ENCODE peak calls at places on chromosomes 16 and 17, in five cellular contexts. Y is tibial artery; F is lower lobe of right lung; X is CD8-positive, alpha-beta memory T cell; O is uterus. W is an unnamed sample. For H3K4me1, the result is how much of the 10 kb centered on the place peaks cover.

GRCh38 chr16:87661561-87661960 is 59.3 kb downstream of the JPH3 start:
- DNase-seq in F (no peak), X (no peak), Y (no peak), O (no peak), W (no peak)

GRCh38 chr16:54962045-54962444 is 31.4 kb downstream of the IRX5 start:
- DNase-seq in X (no peak), F (no peak), Y (no peak), O (no peak), W (no peak)

GRCh38 chr17:65633988-65634387 is 72.5 kb upstream of the AXIN2 start:
- DNase-seq in X (no peak), F (no peak), O (no peak), Y (no peak), W (no peak)

GRCh38 chr16:14628806-14629611 is 1.1 kb downstream of the PARN start:
- DNase-seq in F (no peak), Y (no peak), X (peak), O (no peak), W (no peak)

GRCh38 chr16:19213885-19214284 is 45.8 kb downstream of the SYT17 start:
- DNase-seq in Y (no peak), F (no peak), O (no peak), X (no peak), W (no peak)

GRCh38 chr16:81641403-81642106 is 137.5 kb upstream of the PLCG2 start:
- DNase-seq in X (no peak), O (no peak), F (no peak), Y (no peak), W (no peak)

GRCh38 chr16:71777329-71777728 is 31.3 kb downstream of the AP1G1 start:
- DNase-seq in F (no peak), O (no peak), X (no peak), Y (no peak), W (no peak)

GRCh38 chr16:48132696-48133095 is 23.1 kb downstream of the ABCC12 start:
- DNase-seq in Y (no peak), O (no peak), X (no peak), F (no peak), W (no peak)

GRCh38 chr16:88785106-88785924 is at the start of gene PIEZO1:
- DNase-seq in Y (peak), X (peak), F (peak), O (peak), W (no peak)

GRCh38 chr17:17497065-17497844 is 1.1 kb upstream of the RASD1 start:
- DNase-seq in F (no peak), X (no peak), O (no peak), Y (no peak), W (no peak)

GRCh38 chr17:17494499-17495447 is 1.4 kb downstream of the RASD1 start:
- DNase-seq in Y (peak), F (peak), X (no peak), O (peak), W (no peak)

GRCh38 chr17:17495448-17496188 is 577 bp downstream of the RASD1 start:
- DNase-seq in O (peak), Y (peak), F (peak), X (no peak), W (no peak)

GRCh38 chr17:17497845-17498520 is 1.8 kb upstream of the RASD1 start:
- DNase-seq in F (no peak), O (no peak), Y (no peak), X (no peak), W (no peak)

GRCh38 chr17:17496189-17497064 is at the start of gene RASD1:
- DNase-seq in X (peak), O (peak), F (peak), Y (peak), W (peak)
- H3K27ac ChIP-seq in X (no peak), O (peak), F (peak), Y (peak), W (peak)

DNA sequence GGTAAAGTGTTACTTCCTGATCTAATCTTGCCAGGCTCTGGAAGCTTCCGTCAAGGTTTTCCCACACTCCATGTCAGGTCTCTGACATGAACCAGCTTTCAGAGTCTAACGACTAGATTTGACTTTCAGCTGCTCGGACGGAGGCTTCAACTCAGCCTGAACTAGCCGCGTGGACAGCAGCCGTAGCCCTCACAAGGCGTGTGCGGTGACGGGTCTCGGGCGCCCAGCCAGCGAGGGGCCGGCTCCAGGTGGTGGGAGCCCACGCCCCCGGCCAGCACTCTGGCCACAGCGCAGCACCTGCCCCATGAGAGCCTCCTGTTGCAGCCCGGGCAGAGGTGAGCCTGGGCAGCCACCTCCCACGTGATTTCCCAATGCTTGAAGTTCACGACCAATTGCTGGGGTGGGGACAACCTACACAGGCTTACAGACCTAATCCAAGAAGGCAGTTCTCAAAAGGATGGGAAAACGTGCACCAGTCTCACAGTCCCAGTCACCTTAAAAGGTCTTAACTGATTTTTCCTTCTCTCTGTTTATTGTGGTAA is 45.5 kb downstream of the TBC1D16 start:
- DNase-seq in Y (no peak), O (no peak), F (no peak), X (no peak), W (no peak)
- H3K4me1 ChIP-seq in Y (under half), O (under half), F (under half), X (under half), W (under half)

GRCh38 chr17:77147357-77147801 is 6.6 kb downstream of the SEC14L1 start:
- DNase-seq in O (no peak), X (no peak), Y (no peak), F (no peak), W (no peak)
- H3K27ac ChIP-seq in O (no peak), X (no peak), Y (no peak), F (peak), W (no peak)

DNA sequence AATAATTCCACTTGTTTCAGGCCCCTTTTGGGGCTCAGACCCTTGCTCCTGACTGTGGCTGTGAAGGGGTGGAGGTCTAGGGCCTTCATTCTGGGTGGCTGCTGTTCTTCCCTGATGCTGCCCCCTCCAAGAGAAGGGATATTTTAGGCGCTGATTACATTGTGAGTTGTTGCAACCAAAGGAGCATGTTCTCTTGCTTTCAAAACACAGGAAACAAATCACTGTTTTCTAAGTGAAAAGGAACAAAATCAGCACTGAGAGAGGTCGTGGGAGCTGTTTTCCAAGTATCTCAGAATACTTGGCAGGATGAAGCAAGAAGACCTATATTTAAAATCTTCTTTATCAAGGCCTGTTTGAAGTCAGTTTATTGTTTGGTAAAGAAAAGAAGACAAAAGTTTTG is 25.3 kb upstream of the SEC14L1 start:
- DNase-seq in X (no peak), O (no peak), Y (no peak), F (no peak), W (no peak)
- H3K4me1 ChIP-seq in X (under half), O (under half), Y (under half), F (half or more), W (under half)

GRCh38 chr16:3444032-3444388 is 530 bp downstream of the NAA60 start:
- DNase-seq in O (no peak), Y (no peak), X (no peak), F (peak), W (no peak)
- H3K27ac ChIP-seq in O (peak), Y (peak), X (peak), F (peak), W (peak)

GRCh38 chr17:67448449-67448848 is 71.4 kb downstream of the PITPNC1 start:
- DNase-seq in O (no peak), X (no peak), Y (no peak), F (no peak), W (no peak)
- H3K4me1 ChIP-seq in O (under half), X (half or more), Y (under half), F (under half), W (under half)

GRCh38 chr17:28553000-28553505 is 629 bp upstream of the UNC119 start:
- DNase-seq in X (no peak), F (no peak), Y (no peak), O (no peak), W (no peak)
- H3K27ac ChIP-seq in X (no peak), F (no peak), Y (peak), O (peak), W (no peak)

DNA sequence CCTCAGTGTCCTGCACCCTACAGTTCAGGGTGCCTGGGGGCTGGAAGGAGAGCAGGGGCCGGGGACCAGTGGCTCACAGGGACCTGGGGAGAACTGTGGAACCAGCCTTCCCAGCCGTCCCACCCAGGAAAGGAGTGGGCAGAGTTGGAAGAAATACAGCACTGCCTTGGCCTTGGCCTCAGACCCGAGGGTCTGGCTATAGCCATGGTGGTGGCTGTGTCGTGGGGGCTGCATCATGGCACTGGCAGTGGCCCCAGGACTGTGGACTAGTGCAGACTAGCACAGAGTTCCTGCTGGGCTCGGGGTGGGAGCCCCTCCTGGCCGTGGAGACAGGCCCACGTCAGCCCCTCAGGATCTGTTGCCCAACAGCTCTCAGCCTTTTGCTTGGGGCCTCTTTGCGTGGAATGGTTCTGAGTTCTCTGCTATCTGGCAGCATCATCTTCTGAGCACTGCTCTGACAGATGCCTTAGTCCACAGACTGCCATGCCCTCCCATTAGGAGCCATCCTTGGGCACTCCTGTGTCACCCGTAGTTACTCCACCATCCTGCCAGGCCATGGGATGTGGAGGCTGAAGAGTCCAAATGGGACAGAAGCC is 12.6 kb upstream of the DNASE1 start:
- DNase-seq in Y (no peak), O (no peak), F (peak), X (no peak), W (no peak)
- H3K4me1 ChIP-seq in Y (under half), O (under half), F (under half), X (under half), W (under half)

GRCh38 chr17:75507712-75508111 is 7.6 kb downstream of the CASKIN2 start:
- DNase-seq in Y (no peak), X (no peak), O (no peak), F (no peak), W (no peak)
- H3K27ac ChIP-seq in Y (peak), X (no peak), O (peak), F (peak), W (peak)

W was measured in thoracic aorta.